ENCODE peak calls at places on chromosomes 11 and 22, in ten cellular contexts. One of them, this sample, is unnamed.

GRCh38 chr11:454801-455565 is 4.9 kb downstream of the PTDSS2 start:
- DNase-seq in activated naive CD4-positive, alpha-beta T cell: no peak
- DNase-seq in mucosa of descending colon: no peak
- DNase-seq in MG63: no peak
- DNase-seq in heart left ventricle: peak; percentile 33
- DNase-seq in stimulated activated CD8-positive, alpha-beta memory T cell treated with anti-CD3 and anti-CD28 coated beads, Interleukin-15, amount 100 ng/mL, for 24 hours: no peak
- DNase-seq in SW480: no peak
- DNase-seq in NCI-H774: no peak
- DNase-seq in lower leg skin: no peak
- DNase-seq in ovary: no peak
- DNase-seq in this sample: no peak

GRCh38 chr22:28220626-28221363 is 301.7 kb upstream of the PITPNB start:
- DNase-seq in MG63: no peak
- DNase-seq in SW480: no peak
- DNase-seq in NCI-H774: no peak
- DNase-seq in ovary: no peak
- DNase-seq in lower leg skin: no peak
- DNase-seq in stimulated activated CD8-positive, alpha-beta memory T cell treated with anti-CD3 and anti-CD28 coated beads, Interleukin-15, amount 100 ng/mL, for 24 hours: no peak
- DNase-seq in heart left ventricle: no peak
- DNase-seq in mucosa of descending colon: no peak
- DNase-seq in activated naive CD4-positive, alpha-beta T cell: no peak
- DNase-seq in this sample: no peak

GRCh38 chr11:10382518-10382917 is 72.5 kb upstream of the AMPD3 start:
- DNase-seq in mucosa of descending colon: no peak
- DNase-seq in ovary: no peak
- DNase-seq in MG63: peak; percentile 37
- DNase-seq in NCI-H774: no peak
- DNase-seq in heart left ventricle: no peak
- DNase-seq in activated naive CD4-positive, alpha-beta T cell: no peak
- DNase-seq in SW480: no peak
- DNase-seq in lower leg skin: no peak
- DNase-seq in stimulated activated CD8-positive, alpha-beta memory T cell treated with anti-CD3 and anti-CD28 coated beads, Interleukin-15, amount 100 ng/mL, for 24 hours: no peak
- DNase-seq in this sample: no peak

GRCh38 chr11:126978155-126978554 is 22.4 kb downstream of the KIRREL3 start:
- DNase-seq in lower leg skin: no peak
- DNase-seq in mucosa of descending colon: no peak
- DNase-seq in MG63: no peak
- DNase-seq in NCI-H774: peak; percentile 77
- DNase-seq in heart left ventricle: no peak
- DNase-seq in ovary: no peak
- DNase-seq in stimulated activated CD8-positive, alpha-beta memory T cell treated with anti-CD3 and anti-CD28 coated beads, Interleukin-15, amount 100 ng/mL, for 24 hours: no peak
- DNase-seq in activated naive CD4-positive, alpha-beta T cell: no peak
- DNase-seq in SW480: peak; percentile 28
- DNase-seq in this sample: no peak

GRCh38 chr11:86460461-86461404 is 86.0 kb downstream of the CCDC81 start:
- DNase-seq in NCI-H774: no peak
- DNase-seq in lower leg skin: no peak
- DNase-seq in activated naive CD4-positive, alpha-beta T cell: no peak
- DNase-seq in heart left ventricle: no peak
- DNase-seq in ovary: no peak
- DNase-seq in MG63: no peak
- DNase-seq in SW480: no peak
- DNase-seq in mucosa of descending colon: no peak
- DNase-seq in stimulated activated CD8-positive, alpha-beta memory T cell treated with anti-CD3 and anti-CD28 coated beads, Interleukin-15, amount 100 ng/mL, for 24 hours: no peak
- DNase-seq in this sample: no peak

GRCh38 chr11:9304178-9304577 is 10.2 kb downstream of the TMEM41B start:
- DNase-seq in stimulated activated CD8-positive, alpha-beta memory T cell treated with anti-CD3 and anti-CD28 coated beads, Interleukin-15, amount 100 ng/mL, for 24 hours: no peak
- DNase-seq in NCI-H774: no peak
- DNase-seq in ovary: no peak
- DNase-seq in SW480: no peak
- DNase-seq in heart left ventricle: no peak
- DNase-seq in MG63: no peak
- DNase-seq in mucosa of descending colon: no peak
- DNase-seq in activated naive CD4-positive, alpha-beta T cell: no peak
- DNase-seq in lower leg skin: no peak
- DNase-seq in this sample: no peak

GRCh38 chr11:46948378-46949131 is 12.0 kb downstream of the CSTPP1 start:
- DNase-seq in MG63: no peak
- DNase-seq in mucosa of descending colon: peak; percentile 33
- DNase-seq in heart left ventricle: no peak
- DNase-seq in lower leg skin: no peak
- DNase-seq in activated naive CD4-positive, alpha-beta T cell: no peak
- DNase-seq in NCI-H774: peak; percentile 35
- DNase-seq in stimulated activated CD8-positive, alpha-beta memory T cell treated with anti-CD3 and anti-CD28 coated beads, Interleukin-15, amount 100 ng/mL, for 24 hours: no peak
- DNase-seq in SW480: no peak
- DNase-seq in ovary: no peak
- DNase-seq in this sample: no peak

GRCh38 chr22:25402501-25403283 is 161.8 kb upstream of the GRK3 start:
- DNase-seq in SW480: no peak
- DNase-seq in lower leg skin: no peak
- DNase-seq in ovary: peak; percentile 52
- DNase-seq in heart left ventricle: peak; percentile 45
- DNase-seq in stimulated activated CD8-positive, alpha-beta memory T cell treated with anti-CD3 and anti-CD28 coated beads, Interleukin-15, amount 100 ng/mL, for 24 hours: no peak
- DNase-seq in MG63: peak; percentile 26
- DNase-seq in activated naive CD4-positive, alpha-beta T cell: no peak
- DNase-seq in mucosa of descending colon: peak; percentile 30
- DNase-seq in NCI-H774: no peak
- DNase-seq in this sample: no peak

GRCh38 chr11:32987851-32988250 is 27.8 kb upstream of the DEPDC7 start:
- DNase-seq in SW480: peak; percentile 16
- DNase-seq in NCI-H774: no peak
- DNase-seq in heart left ventricle: no peak
- DNase-seq in stimulated activated CD8-positive, alpha-beta memory T cell treated with anti-CD3 and anti-CD28 coated beads, Interleukin-15, amount 100 ng/mL, for 24 hours: no peak
- DNase-seq in ovary: no peak
- DNase-seq in activated naive CD4-positive, alpha-beta T cell: no peak
- DNase-seq in lower leg skin: no peak
- DNase-seq in MG63: no peak
- DNase-seq in mucosa of descending colon: peak; percentile 53
- DNase-seq in this sample: no peak

GRCh38 chr11:119108151-119108856 is 1.2 kb downstream of the C2CD2L start:
- DNase-seq in heart left ventricle: no peak
- DNase-seq in activated naive CD4-positive, alpha-beta T cell: no peak
- DNase-seq in mucosa of descending colon: peak; percentile 61
- DNase-seq in lower leg skin: no peak
- DNase-seq in MG63: peak; percentile 17
- DNase-seq in SW480: peak; percentile 84
- DNase-seq in ovary: no peak
- DNase-seq in stimulated activated CD8-positive, alpha-beta memory T cell treated with anti-CD3 and anti-CD28 coated beads, Interleukin-15, amount 100 ng/mL, for 24 hours: no peak
- DNase-seq in NCI-H774: peak; percentile 41
- DNase-seq in this sample: no peak

GRCh38 chr11:112498701-112499100 is 238.0 kb upstream of the PLET1 start:
- DNase-seq in mucosa of descending colon: no peak
- DNase-seq in activated naive CD4-positive, alpha-beta T cell: no peak
- DNase-seq in SW480: no peak
- DNase-seq in MG63: no peak
- DNase-seq in ovary: no peak
- DNase-seq in stimulated activated CD8-positive, alpha-beta memory T cell treated with anti-CD3 and anti-CD28 coated beads, Interleukin-15, amount 100 ng/mL, for 24 hours: no peak
- DNase-seq in lower leg skin: no peak
- DNase-seq in heart left ventricle: no peak
- DNase-seq in NCI-H774: no peak
- DNase-seq in this sample: no peak

GRCh38 chr11:69657911-69658605 is 17.1 kb downstream of the LTO1 start:
- DNase-seq in activated naive CD4-positive, alpha-beta T cell: no peak
- DNase-seq in heart left ventricle: no peak
- DNase-seq in MG63: no peak
- DNase-seq in lower leg skin: no peak
- DNase-seq in stimulated activated CD8-positive, alpha-beta memory T cell treated with anti-CD3 and anti-CD28 coated beads, Interleukin-15, amount 100 ng/mL, for 24 hours: no peak
- DNase-seq in SW480: peak; percentile 94
- DNase-seq in mucosa of descending colon: no peak
- DNase-seq in NCI-H774: no peak
- DNase-seq in ovary: no peak
- DNase-seq in this sample: peak; percentile 4

GRCh38 chr11:119077839-119078238 is 6.8 kb upstream of the HMBS start:
- DNase-seq in ovary: no peak
- DNase-seq in lower leg skin: no peak
- DNase-seq in stimulated activated CD8-positive, alpha-beta memory T cell treated with anti-CD3 and anti-CD28 coated beads, Interleukin-15, amount 100 ng/mL, for 24 hours: no peak
- DNase-seq in NCI-H774: no peak
- DNase-seq in activated naive CD4-positive, alpha-beta T cell: no peak
- DNase-seq in mucosa of descending colon: no peak
- DNase-seq in SW480: no peak
- DNase-seq in MG63: no peak
- DNase-seq in heart left ventricle: peak; percentile 15
- DNase-seq in this sample: no peak

GRCh38 chr11:118211006-118211405 is 13.8 kb downstream of the JAML start:
- DNase-seq in MG63: peak; percentile 77
- DNase-seq in heart left ventricle: peak; percentile 49
- DNase-seq in activated naive CD4-positive, alpha-beta T cell: no peak
- DNase-seq in ovary: no peak
- DNase-seq in lower leg skin: no peak
- DNase-seq in SW480: no peak
- DNase-seq in mucosa of descending colon: no peak
- DNase-seq in NCI-H774: no peak
- DNase-seq in stimulated activated CD8-positive, alpha-beta memory T cell treated with anti-CD3 and anti-CD28 coated beads, Interleukin-15, amount 100 ng/mL, for 24 hours: no peak
- DNase-seq in this sample: no peak

GRCh38 chr22:22520020-22520656 is at the start of gene ZNF280A:
- DNase-seq in mucosa of descending colon: no peak
- DNase-seq in SW480: no peak
- DNase-seq in NCI-H774: no peak
- DNase-seq in ovary: no peak
- DNase-seq in MG63: peak; percentile 72
- DNase-seq in activated naive CD4-positive, alpha-beta T cell: no peak
- DNase-seq in heart left ventricle: no peak
- DNase-seq in lower leg skin: no peak
- DNase-seq in stimulated activated CD8-positive, alpha-beta memory T cell treated with anti-CD3 and anti-CD28 coated beads, Interleukin-15, amount 100 ng/mL, for 24 hours: no peak
- DNase-seq in this sample: peak; percentile 7

GRCh38 chr11:93747122-93747521 is 5.7 kb downstream of the C11orf54 start:
- DNase-seq in activated naive CD4-positive, alpha-beta T cell: no peak
- DNase-seq in stimulated activated CD8-positive, alpha-beta memory T cell treated with anti-CD3 and anti-CD28 coated beads, Interleukin-15, amount 100 ng/mL, for 24 hours: no peak
- DNase-seq in MG63: no peak
- DNase-seq in mucosa of descending colon: no peak
- DNase-seq in ovary: no peak
- DNase-seq in lower leg skin: no peak
- DNase-seq in heart left ventricle: no peak
- DNase-seq in NCI-H774: no peak
- DNase-seq in SW480: no peak
- DNase-seq in this sample: no peak

GRCh38 chr11:72574046-72574445 is 100.2 kb downstream of the PDE2A start:
- DNase-seq in MG63: no peak
- DNase-seq in stimulated activated CD8-positive, alpha-beta memory T cell treated with anti-CD3 and anti-CD28 coated beads, Interleukin-15, amount 100 ng/mL, for 24 hours: no peak
- DNase-seq in lower leg skin: no peak
- DNase-seq in heart left ventricle: no peak
- DNase-seq in activated naive CD4-positive, alpha-beta T cell: no peak
- DNase-seq in NCI-H774: no peak
- DNase-seq in SW480: no peak
- DNase-seq in mucosa of descending colon: no peak
- DNase-seq in ovary: no peak
- DNase-seq in this sample: no peak

GRCh38 chr22:37762389-37762836 is 45.3 kb upstream of the GCAT start:
- DNase-seq in lower leg skin: no peak
- DNase-seq in stimulated activated CD8-positive, alpha-beta memory T cell treated with anti-CD3 and anti-CD28 coated beads, Interleukin-15, amount 100 ng/mL, for 24 hours: no peak
- DNase-seq in ovary: no peak
- DNase-seq in activated naive CD4-positive, alpha-beta T cell: no peak
- DNase-seq in mucosa of descending colon: no peak
- DNase-seq in NCI-H774: no peak
- DNase-seq in MG63: no peak
- DNase-seq in heart left ventricle: no peak
- DNase-seq in SW480: no peak
- DNase-seq in this sample: no peak

GRCh38 chr22:28344893-28345292 is 334.7 kb downstream of the TTC28 start:
- DNase-seq in heart left ventricle: no peak
- DNase-seq in ovary: no peak
- DNase-seq in mucosa of descending colon: no peak
- DNase-seq in activated naive CD4-positive, alpha-beta T cell: no peak
- DNase-seq in stimulated activated CD8-positive, alpha-beta memory T cell treated with anti-CD3 and anti-CD28 coated beads, Interleukin-15, amount 100 ng/mL, for 24 hours: no peak
- DNase-seq in SW480: no peak
- DNase-seq in lower leg skin: no peak
- DNase-seq in NCI-H774: no peak
- DNase-seq in MG63: no peak
- DNase-seq in this sample: no peak

GRCh38 chr11:45864041-45864440 is 16.8 kb downstream of the CRY2 start:
- DNase-seq in activated naive CD4-positive, alpha-beta T cell: no peak
- DNase-seq in stimulated activated CD8-positive, alpha-beta memory T cell treated with anti-CD3 and anti-CD28 coated beads, Interleukin-15, amount 100 ng/mL, for 24 hours: no peak
- DNase-seq in ovary: no peak
- DNase-seq in lower leg skin: no peak
- DNase-seq in MG63: no peak
- DNase-seq in SW480: no peak
- DNase-seq in heart left ventricle: no peak
- DNase-seq in mucosa of descending colon: no peak
- DNase-seq in NCI-H774: no peak
- DNase-seq in this sample: no peak

GRCh38 chr11:73384531-73384870 is 8.3 kb downstream of the RELT start:
- DNase-seq in ovary: no peak
- DNase-seq in stimulated activated CD8-positive, alpha-beta memory T cell treated with anti-CD3 and anti-CD28 coated beads, Interleukin-15, amount 100 ng/mL, for 24 hours: no peak
- DNase-seq in mucosa of descending colon: no peak
- DNase-seq in NCI-H774: no peak
- DNase-seq in activated naive CD4-positive, alpha-beta T cell: no peak
- DNase-seq in SW480: no peak
- DNase-seq in lower leg skin: no peak
- DNase-seq in MG63: no peak
- DNase-seq in heart left ventricle: no peak
- DNase-seq in this sample: no peak

GRCh38 chr11:73240190-73240781 is 22.2 kb downstream of the P2RY2 start:
- DNase-seq in activated naive CD4-positive, alpha-beta T cell: no peak
- DNase-seq in heart left ventricle: peak; percentile 89
- DNase-seq in ovary: peak; percentile 22
- DNase-seq in mucosa of descending colon: no peak
- DNase-seq in NCI-H774: no peak
- DNase-seq in stimulated activated CD8-positive, alpha-beta memory T cell treated with anti-CD3 and anti-CD28 coated beads, Interleukin-15, amount 100 ng/mL, for 24 hours: no peak
- DNase-seq in lower leg skin: no peak
- DNase-seq in MG63: peak; percentile 90
- DNase-seq in SW480: no peak
- DNase-seq in this sample: peak; percentile 77

GRCh38 chr11:128420943-128421342 is 166.4 kb downstream of the ETS1 start:
- DNase-seq in NCI-H774: no peak
- DNase-seq in lower leg skin: no peak
- DNase-seq in activated naive CD4-positive, alpha-beta T cell: no peak
- DNase-seq in ovary: no peak
- DNase-seq in stimulated activated CD8-positive, alpha-beta memory T cell treated with anti-CD3 and anti-CD28 coated beads, Interleukin-15, amount 100 ng/mL, for 24 hours: no peak
- DNase-seq in MG63: no peak
- DNase-seq in mucosa of descending colon: no peak
- DNase-seq in SW480: no peak
- DNase-seq in heart left ventricle: no peak
- DNase-seq in this sample: no peak

GRCh38 chr22:25477358-25477757 is 87.1 kb upstream of the GRK3 start:
- DNase-seq in activated naive CD4-positive, alpha-beta T cell: no peak
- DNase-seq in heart left ventricle: no peak
- DNase-seq in lower leg skin: no peak
- DNase-seq in mucosa of descending colon: no peak
- DNase-seq in NCI-H774: no peak
- DNase-seq in ovary: no peak
- DNase-seq in SW480: no peak
- DNase-seq in stimulated activated CD8-positive, alpha-beta memory T cell treated with anti-CD3 and anti-CD28 coated beads, Interleukin-15, amount 100 ng/mL, for 24 hours: no peak
- DNase-seq in MG63: no peak
- DNase-seq in this sample: no peak

GRCh38 chr11:13941790-13942189 is 20.7 kb upstream of the SPON1 start:
- DNase-seq in NCI-H774: no peak
- DNase-seq in ovary: no peak
- DNase-seq in mucosa of descending colon: no peak
- DNase-seq in activated naive CD4-positive, alpha-beta T cell: no peak
- DNase-seq in stimulated activated CD8-positive, alpha-beta memory T cell treated with anti-CD3 and anti-CD28 coated beads, Interleukin-15, amount 100 ng/mL, for 24 hours: no peak
- DNase-seq in MG63: no peak
- DNase-seq in lower leg skin: no peak
- DNase-seq in heart left ventricle: no peak
- DNase-seq in SW480: no peak
- DNase-seq in this sample: no peak

GRCh38 chr11:74680703-74681531 is 50.3 kb downstream of the CHRDL2 start:
- DNase-seq in ovary: peak; percentile 54
- DNase-seq in MG63: no peak
- DNase-seq in lower leg skin: no peak
- DNase-seq in SW480: no peak
- DNase-seq in heart left ventricle: no peak
- DNase-seq in mucosa of descending colon: no peak
- DNase-seq in NCI-H774: no peak
- DNase-seq in activated naive CD4-positive, alpha-beta T cell: no peak
- DNase-seq in stimulated activated CD8-positive, alpha-beta memory T cell treated with anti-CD3 and anti-CD28 coated beads, Interleukin-15, amount 100 ng/mL, for 24 hours: no peak
- DNase-seq in this sample: no peak

GRCh38 chr22:33519140-33519973 is 400.9 kb downstream of the LARGE1 start:
- DNase-seq in mucosa of descending colon: peak; percentile 74
- DNase-seq in lower leg skin: peak; percentile 31
- DNase-seq in ovary: peak; percentile 57
- DNase-seq in activated naive CD4-positive, alpha-beta T cell: no peak
- DNase-seq in MG63: peak; percentile 7
- DNase-seq in heart left ventricle: peak; percentile 54
- DNase-seq in stimulated activated CD8-positive, alpha-beta memory T cell treated with anti-CD3 and anti-CD28 coated beads, Interleukin-15, amount 100 ng/mL, for 24 hours: no peak
- DNase-seq in SW480: peak; percentile 27
- DNase-seq in NCI-H774: no peak
- DNase-seq in this sample: no peak

GRCh38 chr11:67262731-67263675 is 3.3 kb upstream of the GRK2 start:
- DNase-seq in ovary: peak; percentile 85
- DNase-seq in mucosa of descending colon: peak; percentile 90
- DNase-seq in SW480: peak; percentile 85
- DNase-seq in MG63: peak; percentile 88
- DNase-seq in lower leg skin: no peak
- DNase-seq in heart left ventricle: peak; percentile 90
- DNase-seq in stimulated activated CD8-positive, alpha-beta memory T cell treated with anti-CD3 and anti-CD28 coated beads, Interleukin-15, amount 100 ng/mL, for 24 hours: no peak
- DNase-seq in activated naive CD4-positive, alpha-beta T cell: peak; percentile 42
- DNase-seq in NCI-H774: peak; percentile 63
- DNase-seq in this sample: peak; percentile 74